ENCODE peak calls at places on chromosomes 7 and 10, in four cellular contexts. Z is tibial artery; C is CD8-positive, alpha-beta T cell; M is tibial nerve. H is an unnamed sample.

GRCh38 chr10:113435881-113436280 is 117.0 kb upstream of the HABP2 start:
- DNase-seq in Z (peak), C (no peak), M (no peak), H (no peak)

GRCh38 chr10:35493196-35494118 is 111.7 kb upstream of the GJD4 start:
- DNase-seq in Z (no peak), C (no peak), M (no peak), H (no peak)

GRCh38 chr10:34739915-34740314 is 75.2 kb downstream of the PARD3 start:
- DNase-seq in Z (no peak), C (no peak), M (no peak), H (no peak)

GRCh38 chr10:26407406-26407969 is 30.7 kb upstream of the APBB1IP start:
- DNase-seq in Z (no peak), C (no peak), M (no peak), H (no peak)

GRCh38 chr7:114659409-114659808 is 244.8 kb downstream of the FOXP2 start:
- DNase-seq in Z (no peak), C (no peak), M (no peak), H (no peak)

GRCh38 chr7:461453-462172 is 58.0 kb downstream of the PDGFA start:
- DNase-seq in Z (peak), C (no peak), M (no peak), H (no peak)

GRCh38 chr7:139799586-139799985 is 21.8 kb upstream of the HIPK2 start:
- DNase-seq in Z (no peak), C (no peak), M (no peak), H (no peak)

GRCh38 chr10:68167271-68167670 is 58.0 kb downstream of the MYPN start:
- DNase-seq in Z (no peak), C (no peak), M (no peak), H (no peak)

GRCh38 chr10:25174461-25175230 is at the start of gene GPR158:
- DNase-seq in Z (peak), C (peak), M (peak), H (no peak)

GRCh38 chr7:50783801-50784507 is 1.3 kb upstream of the GRB10 start:
- DNase-seq in Z (no peak), C (no peak), M (no peak), H (no peak)

GRCh38 chr10:14438057-14438456 is 107.3 kb upstream of the FRMD4A start:
- DNase-seq in Z (no peak), C (no peak), M (no peak), H (no peak)

GRCh38 chr7:101235522-101235921 is 2.1 kb downstream of the CLDN15 start:
- DNase-seq in Z (no peak), C (no peak), M (no peak), H (peak)

GRCh38 chr7:84841809-84842208 is 345.0 kb downstream of the SEMA3D start:
- DNase-seq in Z (no peak), C (no peak), M (no peak), H (no peak)

GRCh38 chr7:5523052-5523711 is 99.5 kb upstream of the TNRC18 start:
- DNase-seq in Z (no peak), C (no peak), M (no peak), H (no peak)

GRCh38 chr7:5528071-5528814 is 104.6 kb upstream of the TNRC18 start:
- DNase-seq in Z (peak), C (no peak), M (no peak), H (peak)

GRCh38 chr7:5528815-5529442 is 105.3 kb upstream of the TNRC18 start:
- DNase-seq in Z (peak), C (no peak), M (no peak), H (no peak)

GRCh38 chr7:5525271-5526189 is 101.9 kb upstream of the TNRC18 start:
- DNase-seq in Z (no peak), C (no peak), M (no peak), H (no peak)

DNA sequence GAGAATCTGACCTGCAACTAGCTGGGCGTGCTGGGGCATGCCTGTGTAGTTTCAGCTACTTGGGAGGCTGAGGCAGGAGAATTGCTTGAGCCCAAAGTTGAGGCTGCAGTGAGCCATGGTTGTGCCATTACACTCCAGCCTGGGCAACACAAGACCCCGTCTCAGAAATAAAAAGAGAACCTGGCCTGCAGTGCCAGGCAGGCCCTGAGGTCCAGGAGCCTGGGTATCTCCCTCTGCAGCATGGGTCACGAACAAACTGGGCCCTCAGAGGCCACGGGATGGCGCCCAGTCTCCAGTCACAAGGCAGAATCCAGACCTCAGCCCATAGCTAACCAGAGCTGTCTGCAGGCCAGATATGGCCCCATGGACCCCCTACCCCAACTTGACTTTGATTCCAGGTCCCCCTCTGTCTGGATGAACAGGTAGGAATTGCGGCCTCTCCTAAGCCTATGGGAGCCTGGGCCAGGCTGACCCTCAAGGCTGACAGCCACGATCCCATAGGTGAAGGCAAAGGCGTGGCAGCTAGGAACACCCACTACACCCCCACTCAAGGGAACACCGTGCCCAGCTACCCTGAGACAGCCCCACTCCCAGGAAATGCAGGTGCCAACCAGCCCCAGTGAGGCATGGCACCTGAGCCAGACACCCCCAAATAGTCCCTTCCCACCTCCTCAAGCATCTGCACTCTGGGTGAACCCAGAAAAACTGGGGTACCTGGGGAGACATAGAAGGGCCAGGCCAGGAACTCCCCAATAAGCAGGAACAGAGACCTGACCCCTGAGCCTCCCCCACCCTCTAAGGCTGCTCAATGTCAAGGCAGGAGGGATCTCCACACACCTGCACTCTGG is 102.8 kb upstream of the TNRC18 start:
- DNase-seq in Z (no peak), C (no peak), M (no peak), H (no peak)
- TF ChIP-seq CTCF in Z (peak), C (no peak), M (no peak), H (no peak)

GRCh38 chr7:26329520-26330269 is 38.0 kb downstream of the SNX10 start:
- DNase-seq in Z (no peak), C (no peak), M (no peak), H (peak)
- H3K4me3 ChIP-seq in Z (no peak), C (no peak), M (no peak), H (no peak)

DNA sequence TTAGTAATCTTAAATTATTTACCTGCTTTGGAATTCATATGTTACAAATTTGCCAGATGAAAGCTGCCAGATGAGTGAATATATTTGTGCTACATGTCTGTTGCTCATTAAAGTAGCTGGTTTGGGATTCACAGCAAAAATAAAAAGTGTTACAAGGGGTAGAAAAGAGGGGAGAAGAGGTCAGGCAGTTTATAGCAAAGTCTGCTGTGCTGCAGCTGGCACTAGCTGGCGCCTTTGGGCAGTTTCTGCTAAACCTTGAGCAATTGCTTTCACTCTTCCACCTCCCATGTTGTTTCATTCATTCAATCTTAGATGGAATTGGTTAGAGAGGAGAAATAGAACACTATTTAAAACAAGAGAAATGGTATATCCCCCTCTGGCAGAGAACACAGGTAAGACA is 404.1 kb upstream of the LRGUK start:
- DNase-seq in Z (no peak), C (no peak), M (no peak), H (no peak)
- TF ChIP-seq CTCF in Z (no peak), C (no peak), M (no peak), H (no peak)

DNA sequence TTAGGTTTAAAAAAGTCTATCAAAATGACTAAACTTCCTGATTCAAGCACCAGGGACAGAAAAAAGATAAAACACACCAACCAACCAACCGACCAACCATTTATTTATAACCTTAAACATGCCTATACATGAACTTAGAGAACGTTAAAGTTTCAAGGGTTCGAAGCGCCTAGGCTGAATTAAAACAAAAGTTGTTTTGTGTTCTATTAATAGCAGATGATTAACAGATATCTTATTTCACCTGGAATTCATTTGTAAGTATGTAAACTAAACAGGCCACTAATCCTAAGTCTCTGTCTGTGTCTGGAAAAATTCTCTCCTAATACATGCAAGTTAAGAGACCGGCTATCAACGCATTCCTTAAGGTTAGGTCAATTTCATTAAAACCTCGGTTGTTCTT is 1.4 kb downstream of the BAIAP2L1 start:
- DNase-seq in Z (no peak), C (no peak), M (no peak), H (no peak)
- H3K4me3 ChIP-seq in Z (no peak), C (no peak), M (peak), H (peak)